ENCODE peak calls at places on chromosomes 16 and 17, in five cellular contexts. One of them, this sample, is unnamed.

GRCh38 chr16:56774009-56774408 is 44.1 kb downstream of the NUP93 start:
- DNase-seq in HFF-Myc: no peak
- DNase-seq in AG04450: no peak
- DNase-seq in fibroblast of lung: no peak
- DNase-seq in RWPE1: no peak
- DNase-seq in this sample: no peak

GRCh38 chr16:54288592-54289241 is 2.1 kb upstream of the IRX3 start:
- DNase-seq in fibroblast of lung: no peak
- DNase-seq in AG04450: no peak
- DNase-seq in HFF-Myc: no peak
- DNase-seq in RWPE1: no peak
- DNase-seq in this sample: no peak

GRCh38 chr17:43745541-43745940 is 13.1 kb downstream of the SOST start:
- DNase-seq in fibroblast of lung: no peak
- DNase-seq in HFF-Myc: no peak
- DNase-seq in RWPE1: no peak
- DNase-seq in AG04450: no peak
- DNase-seq in this sample: no peak

GRCh38 chr17:69448431-69449102 is 34.1 kb downstream of the MAP2K6 start:
- DNase-seq in AG04450: no peak
- DNase-seq in HFF-Myc: no peak
- DNase-seq in RWPE1: no peak
- DNase-seq in fibroblast of lung: no peak
- DNase-seq in this sample: peak

GRCh38 chr17:7914771-7915610 is 1.1 kb downstream of the RNF227 start:
- DNase-seq in HFF-Myc: peak
- DNase-seq in AG04450: no peak
- DNase-seq in fibroblast of lung: peak
- DNase-seq in RWPE1: peak
- DNase-seq in this sample: no peak

GRCh38 chr16:8533509-8533908 is 56.8 kb downstream of the TMEM114 start:
- DNase-seq in RWPE1: no peak
- DNase-seq in HFF-Myc: no peak
- DNase-seq in fibroblast of lung: no peak
- DNase-seq in AG04450: no peak
- DNase-seq in this sample: no peak

GRCh38 chr17:6660101-6660500 is 8.5 kb downstream of the C17orf100 start:
- DNase-seq in RWPE1: no peak
- DNase-seq in fibroblast of lung: no peak
- DNase-seq in AG04450: no peak
- DNase-seq in HFF-Myc: no peak
- DNase-seq in this sample: no peak

GRCh38 chr16:188674-189073 is 8.4 kb downstream of the HBQ1 start:
- DNase-seq in fibroblast of lung: no peak
- DNase-seq in HFF-Myc: no peak
- DNase-seq in RWPE1: no peak
- DNase-seq in AG04450: no peak
- DNase-seq in this sample: no peak

GRCh38 chr17:6532441-6532885 is 23.9 kb downstream of the PITPNM3 start:
- DNase-seq in AG04450: no peak
- DNase-seq in HFF-Myc: no peak
- DNase-seq in RWPE1: no peak
- DNase-seq in fibroblast of lung: no peak
- DNase-seq in this sample: no peak

GRCh38 chr17:44628234-44629188 is 27.8 kb upstream of the MEIOC start:
- DNase-seq in RWPE1: no peak
- DNase-seq in AG04450: no peak
- DNase-seq in HFF-Myc: no peak
- DNase-seq in fibroblast of lung: peak
- DNase-seq in this sample: peak

GRCh38 chr17:55454906-55455474 is 33.4 kb upstream of the MMD start:
- DNase-seq in HFF-Myc: peak
- DNase-seq in AG04450: peak
- DNase-seq in RWPE1: peak
- DNase-seq in fibroblast of lung: peak
- DNase-seq in this sample: no peak

GRCh38 chr16:59543641-59544040 is 809.5 kb upstream of the GOT2 start:
- DNase-seq in RWPE1: peak
- DNase-seq in fibroblast of lung: peak
- DNase-seq in HFF-Myc: peak
- DNase-seq in AG04450: peak
- DNase-seq in this sample: no peak

GRCh38 chr16:89052191-89052787 is 41.4 kb upstream of the ACSF3 start:
- DNase-seq in HFF-Myc: no peak
- DNase-seq in AG04450: no peak
- DNase-seq in fibroblast of lung: no peak
- DNase-seq in RWPE1: peak
- DNase-seq in this sample: no peak

GRCh38 chr16:86122681-86123342 is 223.8 kb downstream of the IRF8 start:
- DNase-seq in HFF-Myc: no peak
- DNase-seq in fibroblast of lung: no peak
- DNase-seq in RWPE1: no peak
- DNase-seq in AG04450: no peak
- DNase-seq in this sample: no peak

GRCh38 chr17:69709441-69709840 is 294.9 kb downstream of the MAP2K6 start:
- DNase-seq in HFF-Myc: no peak
- DNase-seq in AG04450: no peak
- DNase-seq in fibroblast of lung: no peak
- DNase-seq in RWPE1: no peak
- DNase-seq in this sample: no peak

GRCh38 chr16:29898786-29899515 is 399 bp downstream of the SEZ6L2 start:
- DNase-seq in fibroblast of lung: no peak
- DNase-seq in HFF-Myc: no peak
- DNase-seq in AG04450: no peak
- DNase-seq in RWPE1: peak
- DNase-seq in this sample: no peak

GRCh38 chr17:11852911-11853310 is 144.4 kb downstream of the ZNF18 start:
- DNase-seq in HFF-Myc: no peak
- DNase-seq in AG04450: no peak
- DNase-seq in fibroblast of lung: no peak
- DNase-seq in RWPE1: peak
- DNase-seq in this sample: no peak

GRCh38 chr17:61399131-61400057 is at the start of gene TBX2:
- DNase-seq in AG04450: peak
- DNase-seq in fibroblast of lung: peak
- DNase-seq in HFF-Myc: no peak
- DNase-seq in RWPE1: peak
- DNase-seq in this sample: no peak

GRCh38 chr16:69225136-69225535 is 38.2 kb downstream of the SNTB2 start:
- DNase-seq in AG04450: no peak
- DNase-seq in RWPE1: no peak
- DNase-seq in fibroblast of lung: no peak
- DNase-seq in HFF-Myc: no peak
- DNase-seq in this sample: no peak

GRCh38 chr16:87327798-87328495 is 10.8 kb upstream of the C16orf95 start:
- DNase-seq in RWPE1: no peak
- DNase-seq in AG04450: no peak
- DNase-seq in fibroblast of lung: no peak
- DNase-seq in HFF-Myc: no peak
- DNase-seq in this sample: no peak

GRCh38 chr17:47225436-47225858 is 16.3 kb downstream of the MYL4 start:
- DNase-seq in AG04450: peak
- DNase-seq in RWPE1: peak
- DNase-seq in HFF-Myc: peak
- DNase-seq in fibroblast of lung: peak
- DNase-seq in this sample: peak

GRCh38 chr16:85871756-85872155 is 27.2 kb upstream of the IRF8 start:
- DNase-seq in RWPE1: peak
- DNase-seq in AG04450: no peak
- DNase-seq in HFF-Myc: no peak
- DNase-seq in fibroblast of lung: no peak
- DNase-seq in this sample: no peak

GRCh38 chr16:11333696-11334095 is 11.6 kb upstream of the RMI2 start:
- DNase-seq in fibroblast of lung: no peak
- DNase-seq in HFF-Myc: no peak
- DNase-seq in RWPE1: peak
- DNase-seq in AG04450: no peak
- DNase-seq in this sample: peak

GRCh38 chr16:5770118-5770517 is 672.5 kb upstream of the EEF2KMT start:
- DNase-seq in fibroblast of lung: no peak
- DNase-seq in RWPE1: no peak
- DNase-seq in HFF-Myc: no peak
- DNase-seq in AG04450: no peak
- DNase-seq in this sample: no peak

GRCh38 chr16:73131153-73131862 is 83.4 kb upstream of the ZFHX3 start:
- DNase-seq in AG04450: no peak
- DNase-seq in HFF-Myc: no peak
- DNase-seq in fibroblast of lung: peak
- DNase-seq in RWPE1: no peak
- DNase-seq in this sample: no peak

GRCh38 chr17:50056217-50056960 is 479 bp downstream of the ITGA3 start:
- DNase-seq in AG04450: no peak
- DNase-seq in RWPE1: no peak
- DNase-seq in fibroblast of lung: peak
- DNase-seq in HFF-Myc: no peak
- DNase-seq in this sample: no peak

GRCh38 chr17:61040666-61041065 is 359.0 kb upstream of the TBX2 start:
- DNase-seq in fibroblast of lung: no peak
- DNase-seq in HFF-Myc: no peak
- DNase-seq in AG04450: no peak
- DNase-seq in RWPE1: no peak
- DNase-seq in this sample: no peak

GRCh38 chr17:48728232-48729231 is at the start of gene HOXB13:
- DNase-seq in AG04450: no peak
- DNase-seq in HFF-Myc: no peak
- DNase-seq in RWPE1: peak
- DNase-seq in fibroblast of lung: peak
- DNase-seq in this sample: no peak
- TF ChIP-seq CTCF in AG04450: no peak
- TF ChIP-seq CTCF in HFF-Myc: no peak
- TF ChIP-seq CTCF in RWPE1: no peak
- TF ChIP-seq CTCF in fibroblast of lung: no peak
- TF ChIP-seq CTCF in this sample: no peak

GRCh38 chr17:58082341-58082869 is 814 bp upstream of the DYNLL2 start:
- DNase-seq in fibroblast of lung: no peak
- DNase-seq in HFF-Myc: no peak
- DNase-seq in RWPE1: no peak
- DNase-seq in AG04450: no peak
- DNase-seq in this sample: no peak

GRCh38 chr17:58083491-58084316 is 485 bp downstream of the DYNLL2 start:
- DNase-seq in fibroblast of lung: peak
- DNase-seq in HFF-Myc: no peak
- DNase-seq in RWPE1: peak
- DNase-seq in AG04450: no peak
- DNase-seq in this sample: no peak

GRCh38 chr17:58085039-58085715 is 2.0 kb downstream of the DYNLL2 start:
- DNase-seq in HFF-Myc: no peak
- DNase-seq in fibroblast of lung: no peak
- DNase-seq in RWPE1: no peak
- DNase-seq in AG04450: no peak
- DNase-seq in this sample: no peak

GRCh38 chr17:58082870-58083490 is at the start of gene DYNLL2:
- DNase-seq in fibroblast of lung: peak
- DNase-seq in AG04450: peak
- DNase-seq in RWPE1: peak
- DNase-seq in HFF-Myc: peak
- DNase-seq in this sample: no peak

DNA sequence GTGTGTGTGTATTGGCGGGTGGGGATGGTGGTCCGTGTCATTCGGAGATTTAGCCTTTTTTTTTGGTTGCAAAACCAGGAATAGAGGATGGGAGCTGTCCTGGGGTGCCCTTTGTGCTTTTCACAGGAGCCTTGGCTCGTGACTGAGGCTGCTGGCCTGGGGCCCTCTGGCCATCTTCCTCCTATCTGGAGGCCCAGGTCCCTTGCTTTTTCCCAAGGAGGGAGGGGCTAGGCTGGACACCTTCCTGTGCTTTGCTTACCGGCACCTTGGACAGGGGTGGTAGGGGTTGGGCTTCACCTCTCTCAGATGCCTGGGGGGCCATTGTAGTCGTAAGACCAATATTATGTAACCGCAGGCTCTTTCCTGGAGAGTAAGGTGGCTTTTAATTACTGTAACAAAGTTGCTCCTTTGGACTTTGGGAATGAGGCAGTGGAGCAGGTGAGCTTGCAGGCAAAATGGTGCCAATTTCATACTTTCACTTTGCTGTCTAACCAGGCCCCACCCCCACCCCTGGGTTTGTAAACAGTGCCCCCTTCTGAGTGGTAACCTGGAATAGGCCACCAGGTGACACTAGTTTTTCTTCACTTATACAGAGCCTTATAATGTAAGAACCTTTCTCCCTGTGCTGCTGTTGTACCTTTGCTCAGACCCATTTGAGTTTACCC is 1.2 kb downstream of the DYNLL2 start:
- DNase-seq in AG04450: no peak
- DNase-seq in HFF-Myc: no peak
- DNase-seq in fibroblast of lung: peak
- DNase-seq in RWPE1: peak
- DNase-seq in this sample: no peak
- TF ChIP-seq CTCF in AG04450: peak
- TF ChIP-seq CTCF in HFF-Myc: peak
- TF ChIP-seq CTCF in fibroblast of lung: no peak
- TF ChIP-seq CTCF in RWPE1: no peak
- TF ChIP-seq CTCF in this sample: peak

GRCh38 chr17:79968116-79968515 is 67.6 kb downstream of the TBC1D16 start:
- DNase-seq in HFF-Myc: no peak
- DNase-seq in AG04450: no peak
- DNase-seq in RWPE1: no peak
- DNase-seq in fibroblast of lung: no peak
- DNase-seq in this sample: no peak

GRCh38 chr17:79971651-79972050 is 64.0 kb downstream of the TBC1D16 start:
- DNase-seq in RWPE1: no peak
- DNase-seq in HFF-Myc: no peak
- DNase-seq in fibroblast of lung: no peak
- DNase-seq in AG04450: no peak
- DNase-seq in this sample: no peak

GRCh38 chr17:79966681-79967080 is 69.0 kb downstream of the TBC1D16 start:
- DNase-seq in fibroblast of lung: no peak
- DNase-seq in HFF-Myc: no peak
- DNase-seq in RWPE1: no peak
- DNase-seq in AG04450: no peak
- DNase-seq in this sample: no peak

GRCh38 chr17:79969906-79970305 is 65.8 kb downstream of the TBC1D16 start:
- DNase-seq in fibroblast of lung: no peak
- DNase-seq in HFF-Myc: no peak
- DNase-seq in AG04450: no peak
- DNase-seq in RWPE1: no peak
- DNase-seq in this sample: no peak

GRCh38 chr17:79970576-79971068 is 65.0 kb downstream of the TBC1D16 start:
- DNase-seq in AG04450: no peak
- DNase-seq in RWPE1: no peak
- DNase-seq in fibroblast of lung: peak
- DNase-seq in HFF-Myc: no peak
- DNase-seq in this sample: no peak
- TF ChIP-seq CTCF in AG04450: peak
- TF ChIP-seq CTCF in RWPE1: peak
- TF ChIP-seq CTCF in fibroblast of lung: peak
- TF ChIP-seq CTCF in HFF-Myc: peak
- TF ChIP-seq CTCF in this sample: peak

GRCh38 chr17:15368605-15369004 is 27.2 kb upstream of the TEKT3 start:
- DNase-seq in fibroblast of lung: no peak
- DNase-seq in HFF-Myc: no peak
- DNase-seq in RWPE1: no peak
- DNase-seq in AG04450: no peak
- DNase-seq in this sample: no peak
- TF ChIP-seq CTCF in fibroblast of lung: no peak
- TF ChIP-seq CTCF in HFF-Myc: no peak
- TF ChIP-seq CTCF in RWPE1: no peak
- TF ChIP-seq CTCF in AG04450: no peak
- TF ChIP-seq CTCF in this sample: no peak

GRCh38 chr17:52754838-52755237 is 596.3 kb upstream of the CA10 start:
- DNase-seq in HFF-Myc: no peak
- DNase-seq in AG04450: no peak
- DNase-seq in fibroblast of lung: no peak
- DNase-seq in RWPE1: peak
- DNase-seq in this sample: no peak
- TF ChIP-seq CTCF in HFF-Myc: no peak
- TF ChIP-seq CTCF in AG04450: no peak
- TF ChIP-seq CTCF in fibroblast of lung: no peak
- TF ChIP-seq CTCF in RWPE1: no peak
- TF ChIP-seq CTCF in this sample: no peak

This sample was measured in epithelial cell of proximal tubule.